ENCODE peak calls at places on chromosome 1, in eight cellular contexts. G is prostate gland, B is hepatocyte, Z is psoas muscle, E is pancreas, Y is NT2/D1, Q is tibial nerve, L is GM23248. V is an unnamed sample.

GRCh38 chr1:53580009-53580400 is 120.8 kb downstream of the DMRTB1 start:
- DNase-seq in L (no peak), Z (no peak), B (no peak), E (no peak), Q (no peak), Y (no peak), G (no peak), V (no peak)

GRCh38 chr1:216905052-216905580 is 181.9 kb upstream of the ESRRG start:
- DNase-seq in B (peak; percentile 24), Z (no peak), G (no peak), L (no peak), E (no peak), Q (no peak), Y (no peak), V (no peak)

GRCh38 chr1:174800221-174800791 is 199.4 kb upstream of the CACYBP start:
- DNase-seq in Z (no peak), G (peak; percentile 6), B (peak; percentile 10), L (peak; percentile 39), E (no peak), Y (no peak), Q (peak; percentile 12), V (peak; percentile 35)

GRCh38 chr1:156822680-156823079 is 6.0 kb upstream of the SH2D2A start:
- DNase-seq in Q (no peak), G (no peak), L (no peak), Z (no peak), B (no peak), E (no peak), Y (no peak), V (no peak)

GRCh38 chr1:235984041-235984820 is 80.7 kb downstream of the NID1 start:
- DNase-seq in Y (no peak), Q (no peak), B (no peak), G (no peak), Z (no peak), L (peak; percentile 91), E (no peak), V (no peak)

GRCh38 chr1:42978317-42979036 is 19.8 kb upstream of the SLC2A1 start:
- DNase-seq in Q (no peak), B (no peak), Y (peak; percentile 75), Z (no peak), E (no peak), L (no peak), G (no peak), V (no peak)

GRCh38 chr1:108533351-108534083 is 26.4 kb upstream of the EEIG2 start:
- DNase-seq in E (peak; percentile 48), L (no peak), B (no peak), Y (peak; percentile 9), G (peak; percentile 74), Z (no peak), Q (no peak), V (peak; percentile 24)

GRCh38 chr1:216596298-216596947 is 126.8 kb downstream of the ESRRG start:
- DNase-seq in G (no peak), Y (no peak), E (no peak), Q (no peak), B (no peak), Z (no peak), L (no peak), V (no peak)

GRCh38 chr1:172118618-172119017 is 277.3 kb downstream of the DNM3 start:
- DNase-seq in E (no peak), Z (no peak), Q (no peak), L (no peak), Y (no peak), B (no peak), G (no peak), V (no peak)

GRCh38 chr1:172898866-172899265 is 151.9 kb downstream of the TNFSF18 start:
- DNase-seq in Q (no peak), G (no peak), L (no peak), E (no peak), Y (no peak), Z (no peak), B (no peak), V (no peak)

GRCh38 chr1:16307222-16307621 is 45.1 kb downstream of the FBXO42 start:
- DNase-seq in L (no peak), E (no peak), B (no peak), Y (no peak), Q (no peak), Z (no peak), G (no peak), V (no peak)

GRCh38 chr1:16298653-16299052 is 53.6 kb downstream of the FBXO42 start:
- DNase-seq in Z (no peak), G (no peak), B (no peak), L (no peak), Y (no peak), Q (no peak), E (no peak), V (no peak)

GRCh38 chr1:16300436-16300835 is 51.8 kb downstream of the FBXO42 start:
- DNase-seq in Q (no peak), B (no peak), G (peak; percentile 60), Z (no peak), E (no peak), Y (no peak), L (no peak), V (no peak)

DNA sequence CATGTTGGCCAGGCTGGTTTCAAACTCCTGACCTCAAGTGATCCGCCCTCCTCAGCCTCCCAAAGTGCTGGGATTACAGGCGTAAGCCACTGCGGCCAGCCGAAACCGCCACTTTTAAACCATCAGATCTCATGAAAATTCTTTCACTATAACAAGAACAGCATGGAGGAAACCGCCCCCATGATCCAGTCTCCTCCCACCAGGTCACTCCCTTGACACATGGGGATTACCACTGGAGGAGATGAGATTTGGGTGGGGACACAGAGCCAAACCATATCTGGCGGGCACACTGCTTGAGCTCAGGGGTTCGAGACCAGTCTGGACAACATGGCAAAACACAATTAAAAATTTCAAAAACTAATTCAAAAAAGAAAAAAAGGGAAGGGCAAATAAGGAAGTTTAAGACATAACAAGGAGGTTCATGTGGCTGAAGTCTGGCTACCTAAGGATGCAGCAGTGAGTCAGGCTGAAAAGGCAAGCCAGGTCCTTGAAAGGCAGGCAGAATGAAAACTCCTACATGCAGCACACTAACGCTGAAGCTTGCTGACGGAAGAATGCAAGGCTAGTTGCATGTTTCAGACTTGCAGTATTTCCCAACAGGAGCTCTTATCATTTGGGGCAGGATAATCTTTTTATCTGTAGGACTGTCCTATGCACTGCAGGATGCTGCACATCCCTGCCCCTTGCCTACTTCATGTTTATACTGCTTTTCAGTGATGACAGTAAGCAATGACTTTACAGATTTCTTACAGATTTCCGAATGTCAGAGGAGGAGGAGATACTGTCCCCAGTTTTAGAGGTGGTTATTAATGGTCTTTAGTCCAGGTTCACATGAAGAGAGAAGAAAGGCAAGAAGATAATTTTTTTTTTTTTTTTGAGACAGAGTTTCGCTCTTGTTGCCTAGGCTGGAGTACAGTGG is 49.3 kb downstream of the FBXO42 start:
- DNase-seq in Z (no peak), Y (no peak), G (no peak), E (no peak), B (peak; percentile 14), Q (no peak), L (no peak), V (no peak)
- H3K36me3 ChIP-seq in Z (peaks cover 13% of the 10 kb centered on the region), Y (peaks cover 34% of the 10 kb centered on the region), G (no peaks in the 10 kb centered on the region), E (peaks cover 11% of the 10 kb centered on the region), B (no peaks in the 10 kb centered on the region), Q (no peaks in the 10 kb centered on the region), L (peaks cover 45% of the 10 kb centered on the region), V (peaks cover 55% of the 10 kb centered on the region)

DNA sequence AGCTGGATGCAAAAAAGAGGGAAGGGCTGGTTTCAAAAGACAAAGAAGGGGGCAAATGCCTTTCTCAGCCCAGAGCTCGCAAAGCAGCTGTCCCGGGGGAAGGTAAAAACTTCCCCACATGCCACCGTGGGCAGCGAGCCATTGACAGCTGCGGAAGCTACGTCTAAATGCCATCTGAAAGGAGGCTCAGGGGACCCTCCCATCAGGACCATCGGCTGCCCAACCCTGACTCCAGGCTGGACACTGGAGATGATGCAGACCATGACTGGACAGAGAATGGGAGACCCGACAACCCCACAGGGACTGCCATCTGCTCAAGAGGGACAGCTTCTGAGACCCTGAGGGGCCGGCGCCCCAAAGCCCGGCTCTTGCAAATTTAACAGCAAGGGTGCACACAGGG is 92.2 kb downstream of the STUM start:
- DNase-seq in L (no peak), Y (no peak), G (no peak), B (no peak), E (no peak), Q (no peak), Z (peak; percentile 9), V (peak; percentile 83)
- H3K36me3 ChIP-seq in L (no peaks in the 10 kb centered on the region), Y (peaks cover 67% of the 10 kb centered on the region), G (peaks cover 2% of the 10 kb centered on the region), B (no peaks in the 10 kb centered on the region), E (no peaks in the 10 kb centered on the region), Q (no peaks in the 10 kb centered on the region), Z (no peaks in the 10 kb centered on the region), V (peaks cover 28% of the 10 kb centered on the region)

DNA sequence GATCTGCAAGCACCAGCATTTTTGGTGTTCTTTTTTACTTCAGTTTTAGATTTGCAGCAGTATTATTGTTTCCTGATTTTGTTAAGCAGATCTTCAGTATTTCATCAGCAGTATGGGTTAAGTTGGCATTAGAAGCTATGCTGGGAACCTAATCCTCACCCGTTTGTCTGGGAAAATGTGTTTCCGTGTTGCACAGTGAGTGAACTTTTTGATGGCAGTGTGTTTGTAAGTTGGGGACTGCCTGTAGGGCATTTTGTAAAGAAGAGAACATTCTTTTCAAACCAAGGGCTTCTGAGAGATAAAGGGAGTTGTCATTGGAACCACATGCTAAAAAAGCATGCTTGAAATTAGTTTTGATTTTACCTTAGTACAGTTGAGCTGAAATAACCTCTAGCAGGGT is 35.9 kb downstream of the UCK2 start:
- DNase-seq in G (no peak), Y (no peak), L (no peak), Z (no peak), Q (no peak), E (no peak), B (no peak), V (no peak)
- H3K36me3 ChIP-seq in G (no peaks in the 10 kb centered on the region), Y (peaks cover 29% of the 10 kb centered on the region), L (no peaks in the 10 kb centered on the region), Z (no peaks in the 10 kb centered on the region), Q (no peaks in the 10 kb centered on the region), E (no peaks in the 10 kb centered on the region), B (no peaks in the 10 kb centered on the region), V (peaks cover 5% of the 10 kb centered on the region)

GRCh38 chr1:19204665-19205266 is 5.3 kb downstream of the UBR4 start:
- DNase-seq in Y (no peak), E (no peak), G (no peak), B (no peak), Q (no peak), Z (no peak), L (peak; percentile 45), V (no peak)

GRCh38 chr1:19199393-19200280 is 10.4 kb downstream of the UBR4 start:
- DNase-seq in E (no peak), B (no peak), Q (no peak), Y (no peak), L (no peak), Z (no peak), G (no peak), V (no peak)

GRCh38 chr1:19203440-19203839 is 6.6 kb downstream of the UBR4 start:
- DNase-seq in E (peak; percentile 52), Y (no peak), Z (no peak), Q (no peak), B (no peak), G (peak; percentile 80), L (peak; percentile 95), V (no peak)

GRCh38 chr1:19200281-19200604 is 9.8 kb downstream of the UBR4 start:
- DNase-seq in Z (no peak), Y (no peak), L (no peak), G (no peak), Q (no peak), E (no peak), B (no peak), V (no peak)

DNA sequence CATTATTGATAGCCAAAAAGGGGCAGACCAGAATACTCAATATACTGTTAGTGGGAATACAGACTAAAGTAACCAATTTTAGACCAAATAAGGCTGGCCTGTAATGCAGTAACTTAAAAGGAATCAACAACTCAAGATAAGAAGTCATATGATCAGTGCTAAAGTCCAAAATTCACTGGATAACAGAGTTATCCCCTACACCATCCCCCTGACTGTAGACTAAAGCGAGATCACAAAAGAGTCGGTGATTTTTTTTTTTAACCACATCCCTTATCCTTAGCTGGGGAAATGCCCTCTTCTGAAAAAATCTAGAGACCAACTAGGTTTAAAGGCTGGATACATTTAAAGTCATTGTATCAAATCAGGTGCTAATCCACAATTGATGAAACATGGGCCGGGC is 7.7 kb downstream of the UBR4 start:
- DNase-seq in G (no peak), Z (no peak), L (no peak), E (no peak), Y (no peak), B (peak; percentile 54), Q (no peak), V (no peak)
- H3K36me3 ChIP-seq in G (peaks cover 9% of the 10 kb centered on the region), Z (peaks cover 16% of the 10 kb centered on the region), L (peaks cover 27% of the 10 kb centered on the region), E (peaks cover 7% of the 10 kb centered on the region), Y (peaks cover 50% of the 10 kb centered on the region), B (no peaks in the 10 kb centered on the region), Q (peaks cover under 1% of the 10 kb centered on the region), V (peaks cover 38% of the 10 kb centered on the region)

V was measured in SJCRH30.